ENCODE peak calls at places on chromosome 10, in five cellular contexts. G is GF-D8, Y is caudate nucleus, Q is G401, M is A549. I is an unnamed sample.

GRCh38 chr10:113187066-113187777 is 237.2 kb downstream of the TCF7L2 start:
- DNase-seq in G (no peak), Y (peak), Q (peak), M (no peak), I (peak)

GRCh38 chr10:70367195-70367796 is 15.1 kb downstream of the LRRC20 start:
- DNase-seq in G (no peak), Y (no peak), Q (no peak), M (peak), I (no peak)

GRCh38 chr10:48780341-48780740 is 95.7 kb downstream of the WDFY4 start:
- DNase-seq in G (no peak), Y (no peak), Q (no peak), M (no peak), I (no peak)

GRCh38 chr10:120474956-120475355 is 17.9 kb downstream of the PLPP4 start:
- DNase-seq in G (no peak), Y (no peak), Q (no peak), M (no peak), I (no peak)

GRCh38 chr10:47195274-47195885 is 104.6 kb upstream of the GDF10 start:
- DNase-seq in G (no peak), Y (no peak), Q (no peak), M (no peak), I (no peak)

GRCh38 chr10:127952918-127953317 is 46.0 kb downstream of the PTPRE start:
- DNase-seq in G (no peak), Y (no peak), Q (no peak), M (no peak), I (no peak)

GRCh38 chr10:4176500-4177281 is 391.7 kb upstream of the KLF6 start:
- DNase-seq in G (no peak), Y (no peak), Q (no peak), M (no peak), I (no peak)

GRCh38 chr10:123995082-123995460 is 98.3 kb downstream of the CHST15 start:
- DNase-seq in G (no peak), Y (no peak), Q (no peak), M (peak), I (no peak)

GRCh38 chr10:17780727-17781126 is 28.4 kb upstream of the MRC1 start:
- DNase-seq in G (no peak), Y (no peak), Q (no peak), M (no peak), I (peak)

GRCh38 chr10:118957966-118958365 is 71.5 kb upstream of the NANOS1 start:
- DNase-seq in G (no peak), Y (no peak), Q (no peak), M (no peak), I (no peak)

GRCh38 chr10:29882766-29883165 is 176.6 kb downstream of the JCAD start:
- DNase-seq in G (no peak), Y (no peak), Q (no peak), M (no peak), I (no peak)

GRCh38 chr10:49831352-49832040 is 69.4 kb upstream of the OGDHL start:
- DNase-seq in G (no peak), Y (no peak), Q (no peak), M (no peak), I (no peak)

GRCh38 chr10:82238291-82238690 is 363.3 kb downstream of the NRG3 start:
- DNase-seq in G (no peak), Y (no peak), Q (no peak), M (no peak), I (no peak)

GRCh38 chr10:102628451-102628911 is 15.8 kb upstream of the TRIM8 start:
- DNase-seq in G (no peak), Y (peak), Q (peak), M (no peak), I (no peak)

GRCh38 chr10:21315321-21316220 is 209.9 kb downstream of the SKIDA1 start:
- DNase-seq in G (no peak), Y (no peak), Q (peak), M (peak), I (no peak)

GRCh38 chr10:95867866-95868265 is 39.9 kb upstream of the CC2D2B start:
- DNase-seq in G (no peak), Y (no peak), Q (no peak), M (no peak), I (no peak)

GRCh38 chr10:24762161-24762924 is 38.7 kb upstream of the ARHGAP21 start:
- DNase-seq in G (no peak), Y (no peak), Q (no peak), M (no peak), I (no peak)

GRCh38 chr10:128884496-128884895 is 582.5 kb upstream of the MGMT start:
- DNase-seq in G (no peak), Y (no peak), Q (no peak), M (no peak), I (no peak)

GRCh38 chr10:84308481-84309304 is 19.7 kb upstream of the CCSER2 start:
- DNase-seq in G (peak), Y (no peak), Q (peak), M (no peak), I (no peak)

GRCh38 chr10:78614267-78614666 is 454.5 kb upstream of the ZMIZ1 start:
- DNase-seq in G (no peak), Y (no peak), Q (peak), M (no peak), I (no peak)

GRCh38 chr10:124000792-124001201 is 92.6 kb downstream of the CHST15 start:
- DNase-seq in G (no peak), Y (no peak), Q (no peak), M (no peak), I (no peak)

GRCh38 chr10:106086391-106086790 is 1078.1 kb downstream of the SORCS1 start:
- DNase-seq in G (no peak), Y (no peak), Q (no peak), M (no peak), I (no peak)

GRCh38 chr10:110502851-110503301 is 5.2 kb downstream of the DUSP5 start:
- DNase-seq in G (peak), Y (no peak), Q (peak), M (peak), I (peak)

GRCh38 chr10:18406136-18406535 is 245.3 kb downstream of the NSUN6 start:
- DNase-seq in G (no peak), Y (no peak), Q (no peak), M (no peak), I (no peak)

GRCh38 chr10:75400769-75401568 is 595 bp downstream of the ZNF503 start:
- DNase-seq in G (no peak), Y (no peak), Q (peak), M (peak), I (no peak)

GRCh38 chr10:10816453-10816852 is 201.2 kb upstream of the CELF2 start:
- DNase-seq in G (no peak), Y (no peak), Q (no peak), M (no peak), I (no peak)